ENCODE peak calls at places on chromosomes 3 and 15, in four cellular contexts. T is WTC11, C is HepG2, K is K562. J is an unnamed sample.

GRCh38 chr3:102748646-102749045 is 313.8 kb downstream of the ZPLD1 start:
- DNase-seq in T (no peak), C (no peak), K (no peak), J (no peak)

GRCh38 chr15:101675796-101676582 is 23.8 kb upstream of the TM2D3 start:
- DNase-seq in T (no peak), C (no peak), K (no peak), J (no peak)

GRCh38 chr3:125662675-125663074 is 67.4 kb upstream of the OSBPL11 start:
- DNase-seq in T (no peak), C (no peak), K (no peak), J (no peak)

GRCh38 chr15:39685999-39686613 is 96.5 kb downstream of the FSIP1 start:
- DNase-seq in T (peak), C (peak), K (peak), J (peak)

GRCh38 chr15:83300826-83301225 is 16.4 kb upstream of the BNC1 start:
- DNase-seq in T (no peak), C (no peak), K (no peak), J (no peak)

GRCh38 chr15:99493461-99493860 is 72.3 kb upstream of the MEF2A start:
- DNase-seq in T (no peak), C (no peak), K (no peak), J (no peak)

GRCh38 chr3:128763967-128764366 is 38.0 kb downstream of the RAB7A start:
- DNase-seq in T (no peak), C (no peak), K (peak), J (no peak)

GRCh38 chr3:102085431-102086226 is 236.3 kb downstream of the NFKBIZ start:
- DNase-seq in T (no peak), C (no peak), K (no peak), J (no peak)

GRCh38 chr3:157082305-157082981 is 77.5 kb downstream of the CCNL1 start:
- DNase-seq in T (no peak), C (no peak), K (no peak), J (no peak)

GRCh38 chr15:74865316-74865715 is 7.8 kb downstream of the SCAMP2 start:
- DNase-seq in T (no peak), C (no peak), K (no peak), J (no peak)

GRCh38 chr15:90497912-90498311 is 31.8 kb upstream of the CRTC3 start:
- DNase-seq in T (no peak), C (no peak), K (no peak), J (no peak)

GRCh38 chr3:78204977-78205376 is 1165.1 kb downstream of the ROBO2 start:
- DNase-seq in T (no peak), C (peak), K (no peak), J (peak)

GRCh38 chr3:29313074-29313473 is 32.2 kb downstream of the RBMS3 start:
- DNase-seq in T (no peak), C (no peak), K (no peak), J (no peak)

GRCh38 chr3:29317659-29318173 is 36.8 kb downstream of the RBMS3 start:
- DNase-seq in T (no peak), C (no peak), K (no peak), J (no peak)

GRCh38 chr3:29311805-29312204 is 30.9 kb downstream of the RBMS3 start:
- DNase-seq in T (no peak), C (no peak), K (no peak), J (no peak)

GRCh38 chr3:29313981-29314726 is 33.3 kb downstream of the RBMS3 start:
- DNase-seq in T (no peak), C (no peak), K (no peak), J (no peak)

DNA sequence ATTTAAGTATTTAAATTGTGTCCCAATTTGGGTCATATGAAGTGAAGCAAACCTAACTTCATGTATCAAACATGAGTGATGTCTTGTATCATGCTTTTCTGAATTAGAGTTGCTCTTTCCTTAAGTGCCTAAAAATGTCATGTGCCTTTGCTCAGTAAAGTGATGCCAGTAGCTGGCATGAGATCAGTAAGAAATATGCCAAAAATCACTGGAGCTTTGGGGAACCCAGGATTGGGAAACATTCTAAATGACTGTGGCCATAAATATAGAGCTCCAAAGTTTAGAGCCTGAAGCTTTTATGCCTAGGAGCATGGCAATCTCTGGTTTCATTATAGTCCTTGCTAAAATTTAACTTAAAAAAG is 33.8 kb downstream of the RBMS3 start:
- DNase-seq in T (no peak), C (no peak), K (no peak), J (no peak)
- TF ChIP-seq ELF4 in T (no peak), C (no peak), K (no peak), J (no peak)

GRCh38 chr3:79515072-79515471 is 252.7 kb downstream of the ROBO1 start:
- DNase-seq in T (no peak), C (no peak), K (no peak), J (no peak)

GRCh38 chr3:79516795-79517194 is 251.0 kb downstream of the ROBO1 start:
- DNase-seq in T (no peak), C (no peak), K (no peak), J (no peak)

GRCh38 chr3:79521221-79521848 is 246.5 kb downstream of the ROBO1 start:
- DNase-seq in T (no peak), C (peak), K (peak), J (peak)

GRCh38 chr3:79517766-79518413 is 249.9 kb downstream of the ROBO1 start:
- DNase-seq in T (peak), C (peak), K (no peak), J (peak)
- TF ChIP-seq ELF4 in T (no peak), C (no peak), K (no peak), J (no peak)

DNA sequence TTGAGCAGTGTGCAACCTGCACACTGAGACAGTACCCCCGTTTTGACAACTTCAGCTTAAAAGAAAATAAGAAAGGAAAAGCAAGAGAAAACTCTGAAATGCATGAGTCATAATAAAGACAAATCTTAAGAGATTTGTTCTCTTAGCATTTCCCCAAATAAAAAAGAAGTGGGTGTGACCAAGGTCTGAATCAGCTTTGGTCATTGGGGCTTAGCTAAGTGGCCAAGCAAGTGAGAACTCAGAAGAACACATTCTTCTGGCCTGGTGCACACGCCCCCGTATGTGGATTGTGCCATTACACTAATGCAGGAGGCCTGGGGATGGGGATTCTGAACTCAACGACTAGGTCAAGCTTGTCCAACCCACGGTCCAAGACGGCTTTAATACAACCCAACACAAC is 56.9 kb upstream of the PDZRN3 start:
- DNase-seq in T (no peak), C (no peak), K (no peak), J (no peak)
- TF ChIP-seq ELF4 in T (no peak), C (no peak), K (no peak), J (no peak)

GRCh38 chr3:145812396-145812795 is 348.6 kb downstream of the PLOD2 start:
- DNase-seq in T (no peak), C (no peak), K (no peak), J (no peak)

GRCh38 chr3:145807990-145808389 is 353.0 kb downstream of the PLOD2 start:
- DNase-seq in T (peak), C (no peak), K (no peak), J (peak)
- TF ChIP-seq ELF4 in T (no peak), C (no peak), K (no peak), J (no peak)

DNA sequence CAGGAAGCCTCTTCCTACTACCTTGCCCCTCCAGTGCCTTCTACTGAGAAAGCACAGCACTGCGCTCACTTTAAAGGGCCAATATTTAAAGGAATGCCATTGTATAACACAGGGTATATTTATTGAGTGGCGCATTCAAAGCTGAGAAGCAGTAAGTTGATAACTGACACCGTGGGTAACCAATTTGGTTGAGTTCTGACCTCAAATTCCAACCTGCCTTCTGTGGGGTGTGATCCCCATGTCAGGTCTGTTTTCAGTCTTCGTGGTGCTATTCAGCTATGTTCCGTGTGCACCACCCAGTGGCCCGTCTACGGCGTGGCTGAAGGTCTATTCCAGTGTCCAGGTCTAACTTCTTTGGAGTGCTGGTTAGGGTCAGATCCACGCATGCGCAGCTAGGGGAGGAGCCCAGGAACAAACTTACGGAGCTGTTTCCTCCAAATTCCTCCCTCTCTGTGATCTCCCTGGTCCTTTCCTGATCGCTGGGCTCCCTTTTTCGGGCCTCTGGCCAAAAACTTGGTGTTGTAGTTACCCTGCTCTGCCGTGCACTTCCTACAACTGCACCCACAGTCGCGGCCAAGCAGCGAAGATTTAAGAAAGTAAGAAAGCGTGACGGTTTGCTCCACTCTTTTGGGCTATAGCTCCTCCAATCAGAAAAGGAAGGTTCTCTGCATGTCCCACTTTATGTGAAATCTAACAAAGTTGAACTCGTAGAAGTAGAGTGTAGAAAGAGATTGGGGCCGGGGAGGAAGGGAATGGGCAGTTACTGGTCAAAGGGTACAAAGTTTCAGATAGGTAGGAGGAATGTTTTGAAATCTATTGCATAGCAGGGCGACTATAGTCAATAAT is 7.7 kb downstream of the LRRC2 start:
- DNase-seq in T (peak), C (peak), K (peak), J (peak)
- TF ChIP-seq ELF4 in T (no peak), C (no peak), K (no peak), J (no peak)